ENCODE peak calls at places on chromosomes 3 and 15, in five cellular contexts. One of them, this sample, is unnamed.

GRCh38 chr3:119585867-119586570 is 6.7 kb downstream of the ADPRH start:
- DNase-seq in fibroblast of lung: no peak
- DNase-seq in GM12891: no peak
- DNase-seq in neuronal stem cell: no peak
- DNase-seq in activated naive CD4-positive, alpha-beta T cell: no peak
- DNase-seq in this sample: no peak

GRCh38 chr15:58762731-58763130 is 8.4 kb upstream of the MINDY2 start:
- DNase-seq in neuronal stem cell: no peak
- DNase-seq in GM12891: no peak
- DNase-seq in activated naive CD4-positive, alpha-beta T cell: no peak
- DNase-seq in fibroblast of lung: no peak
- DNase-seq in this sample: no peak

GRCh38 chr15:29696950-29697738 is 125.1 kb downstream of the TJP1 start:
- DNase-seq in activated naive CD4-positive, alpha-beta T cell: no peak
- DNase-seq in fibroblast of lung: no peak
- DNase-seq in GM12891: no peak
- DNase-seq in neuronal stem cell: no peak
- DNase-seq in this sample: no peak

GRCh38 chr3:16808393-16809107 is 76.2 kb upstream of the PLCL2 start:
- DNase-seq in fibroblast of lung: no peak
- DNase-seq in neuronal stem cell: no peak
- DNase-seq in GM12891: no peak
- DNase-seq in activated naive CD4-positive, alpha-beta T cell: no peak
- DNase-seq in this sample: no peak

GRCh38 chr3:43953814-43954241 is 263.1 kb downstream of the ABHD5 start:
- DNase-seq in fibroblast of lung: peak; percentile 81
- DNase-seq in activated naive CD4-positive, alpha-beta T cell: no peak
- DNase-seq in neuronal stem cell: no peak
- DNase-seq in GM12891: no peak
- DNase-seq in this sample: peak; percentile 70

GRCh38 chr3:43097681-43098080 is 8.2 kb downstream of the POMGNT2 start:
- DNase-seq in GM12891: no peak
- DNase-seq in neuronal stem cell: no peak
- DNase-seq in fibroblast of lung: no peak
- DNase-seq in activated naive CD4-positive, alpha-beta T cell: no peak
- DNase-seq in this sample: no peak

GRCh38 chr15:95994418-95994817 is 336.1 kb upstream of the NR2F2 start:
- DNase-seq in GM12891: no peak
- DNase-seq in fibroblast of lung: peak; percentile 42
- DNase-seq in activated naive CD4-positive, alpha-beta T cell: no peak
- DNase-seq in neuronal stem cell: no peak
- DNase-seq in this sample: peak; percentile 26

GRCh38 chr3:18723426-18723825 is 298.3 kb upstream of the SATB1 start:
- DNase-seq in neuronal stem cell: no peak
- DNase-seq in fibroblast of lung: no peak
- DNase-seq in activated naive CD4-positive, alpha-beta T cell: no peak
- DNase-seq in GM12891: no peak
- DNase-seq in this sample: no peak

GRCh38 chr15:36347272-36347864 is 232.1 kb upstream of the CDIN1 start:
- DNase-seq in GM12891: no peak
- DNase-seq in neuronal stem cell: no peak
- DNase-seq in activated naive CD4-positive, alpha-beta T cell: no peak
- DNase-seq in fibroblast of lung: no peak
- DNase-seq in this sample: no peak

GRCh38 chr3:111538111-111538510 is 3.9 kb upstream of the CD96 start:
- DNase-seq in fibroblast of lung: no peak
- DNase-seq in GM12891: no peak
- DNase-seq in activated naive CD4-positive, alpha-beta T cell: no peak
- DNase-seq in neuronal stem cell: no peak
- DNase-seq in this sample: no peak

GRCh38 chr15:65916664-65917406 is 47.5 kb downstream of the RAB11A start:
- DNase-seq in GM12891: peak; percentile 55
- DNase-seq in activated naive CD4-positive, alpha-beta T cell: no peak
- DNase-seq in fibroblast of lung: peak; percentile 59
- DNase-seq in neuronal stem cell: peak; percentile 74
- DNase-seq in this sample: peak; percentile 57

GRCh38 chr3:124461838-124462632 is 268.2 kb upstream of the UMPS start:
- DNase-seq in activated naive CD4-positive, alpha-beta T cell: no peak
- DNase-seq in fibroblast of lung: no peak
- DNase-seq in GM12891: no peak
- DNase-seq in neuronal stem cell: no peak
- DNase-seq in this sample: no peak

This sample was measured in brain microvascular endothelial cell.